ENCODE peak calls at places on chromosomes 2 and 18, in six cellular contexts. U is GM12878, Z is SK-N-SH, Q is K562, D is HepG2, P is H1. K is an unnamed sample.

GRCh38 chr2:151379191-151379590 is 21.8 kb downstream of the TNFAIP6 start:
- DNase-seq in U (no peak), Z (no peak), D (no peak), P (no peak), Q (no peak), K (no peak)

GRCh38 chr18:79698668-79699335 is 19.2 kb downstream of the CTDP1 start:
- DNase-seq in Z (no peak), U (no peak), P (no peak), Q (no peak), D (no peak), K (no peak)

GRCh38 chr2:39405364-39405763 is 31.7 kb downstream of the MAP4K3 start:
- DNase-seq in P (no peak), Z (no peak), D (no peak), Q (no peak), U (no peak), K (no peak)

GRCh38 chr2:2575870-2576386 is 244.9 kb upstream of the MYT1L start:
- DNase-seq in U (no peak), Z (no peak), Q (no peak), D (no peak), P (no peak), K (no peak)

GRCh38 chr2:11903085-11903484 is 156.7 kb downstream of the LPIN1 start:
- DNase-seq in D (no peak), P (no peak), U (no peak), Q (no peak), Z (no peak), K (peak; percentile 84)

GRCh38 chr18:10471574-10471973 is 17.1 kb downstream of the APCDD1 start:
- DNase-seq in D (no peak), U (no peak), Q (no peak), P (no peak), Z (no peak), K (no peak)

GRCh38 chr2:192190474-192190873 is 4.3 kb downstream of the TMEFF2 start:
- DNase-seq in D (peak; percentile 20), P (no peak), U (no peak), Z (peak; percentile 19), Q (peak; percentile 5), K (no peak)

GRCh38 chr2:180394305-180394704 is 387.2 kb upstream of the CWC22 start:
- DNase-seq in P (no peak), Z (no peak), D (no peak), U (no peak), Q (no peak), K (no peak)

GRCh38 chr18:28125051-28125450 is 51.9 kb downstream of the CDH2 start:
- DNase-seq in Z (no peak), P (no peak), D (no peak), U (no peak), Q (no peak), K (no peak)

GRCh38 chr2:215653344-215654015 is 217.6 kb upstream of the FN1 start:
- DNase-seq in U (no peak), Q (peak; percentile 25), P (no peak), D (no peak), Z (no peak), K (no peak)

GRCh38 chr2:227503433-227504406 is 31.8 kb downstream of the AGFG1 start:
- DNase-seq in P (no peak), U (no peak), D (peak; percentile 50), Q (peak; percentile 77), Z (no peak), K (no peak)

GRCh38 chr2:187922841-187923240 is 368.6 kb upstream of the TFPI start:
- DNase-seq in U (no peak), P (no peak), D (no peak), Q (no peak), Z (no peak), K (no peak)

GRCh38 chr2:16034151-16034974 is 94.0 kb downstream of the MYCN start:
- DNase-seq in U (no peak), Q (peak; percentile 7), D (peak; percentile 40), P (no peak), Z (peak; percentile 57), K (no peak)
- TF ChIP-seq CTCF in U (peak; percentile 10), Q (peak; percentile 25), D (peak; percentile 57), P (peak; percentile 87), Z (no peak), K (no peak)

DNA sequence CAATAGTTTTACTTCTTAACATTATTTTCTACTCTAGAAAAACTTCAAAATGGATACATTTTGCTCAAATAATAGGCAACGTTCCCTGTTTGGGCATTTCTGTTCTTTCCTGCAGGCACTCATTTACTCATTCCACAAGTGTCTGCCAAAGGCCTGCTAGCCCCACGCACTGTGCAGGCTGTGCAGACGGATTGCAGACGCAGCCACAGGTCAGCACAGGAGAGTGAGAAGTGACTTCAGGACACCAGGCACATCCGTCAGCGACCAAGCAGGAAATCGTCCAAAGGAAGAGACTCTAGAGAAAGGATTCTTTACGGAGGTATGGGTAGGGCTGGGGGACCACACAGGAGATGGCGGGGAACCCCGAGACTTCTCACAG is 103.0 kb upstream of the AGAP1 start:
- DNase-seq in U (no peak), P (no peak), Q (no peak), Z (no peak), D (no peak), K (no peak)
- TF ChIP-seq GABPA in U (no peak), P (no peak), Q (no peak), Z (no peak), D (no peak), K (no peak)

GRCh38 chr2:241891988-241892298 is 22.4 kb downstream of the RTP5 start:
- DNase-seq in D (no peak), Q (no peak), U (no peak), Z (no peak), P (no peak), K (no peak)

GRCh38 chr2:241894681-241895426 is 25.3 kb downstream of the RTP5 start:
- DNase-seq in Q (no peak), Z (no peak), U (no peak), P (no peak), D (no peak), K (no peak)

GRCh38 chr2:241894056-241894641 is 24.6 kb downstream of the RTP5 start:
- DNase-seq in Z (no peak), Q (no peak), P (no peak), U (no peak), D (no peak), K (no peak)

GRCh38 chr2:241892299-241893137 is 23.0 kb downstream of the RTP5 start:
- DNase-seq in D (no peak), P (no peak), Q (peak; percentile 85), Z (peak; percentile 78), U (no peak), K (no peak)

DNA sequence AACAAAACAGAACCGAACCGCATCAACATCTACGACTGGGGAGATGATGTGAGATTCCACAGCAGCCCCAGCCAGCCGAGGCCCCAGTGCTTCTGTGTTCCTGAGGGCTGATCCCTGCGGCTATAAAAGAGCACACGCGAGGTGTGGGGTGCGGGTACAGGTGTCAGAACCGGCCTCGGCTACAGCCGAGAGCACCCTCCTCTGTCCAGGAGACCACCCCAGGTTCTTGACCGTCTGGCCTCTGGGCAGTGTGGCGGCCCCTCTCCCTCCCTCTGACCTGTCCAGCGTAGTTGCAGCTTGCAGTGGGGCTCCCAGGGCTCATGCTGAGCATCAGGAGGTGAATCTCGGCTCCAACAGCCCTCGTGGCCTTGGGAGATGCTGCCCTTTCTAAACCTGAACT is 23.7 kb downstream of the RTP5 start:
- DNase-seq in U (no peak), Q (no peak), D (no peak), P (no peak), Z (no peak), K (no peak)
- H3K27ac ChIP-seq in U (no peak overlapping the region), Q (no peak overlapping the region), D (no peak overlapping the region), P (no peak overlapping the region), Z (no peak overlapping the region), K (no peak overlapping the region)

GRCh38 chr18:48159816-48160215 is 229.4 kb upstream of the SMAD2 start:
- DNase-seq in P (no peak), Z (no peak), D (no peak), Q (no peak), U (no peak), K (no peak)

GRCh38 chr18:48160622-48161021 is 230.2 kb upstream of the SMAD2 start:
- DNase-seq in U (no peak), D (no peak), P (no peak), Q (no peak), Z (no peak), K (no peak)

GRCh38 chr18:48158721-48159120 is 228.3 kb upstream of the SMAD2 start:
- DNase-seq in D (no peak), P (no peak), Q (no peak), U (no peak), Z (no peak), K (no peak)

GRCh38 chr18:48155856-48156255 is 225.4 kb upstream of the SMAD2 start:
- DNase-seq in Q (no peak), P (no peak), D (no peak), Z (no peak), U (no peak), K (no peak)

GRCh38 chr18:48157956-48158355 is 227.5 kb upstream of the SMAD2 start:
- DNase-seq in Z (no peak), D (no peak), U (no peak), P (no peak), Q (no peak), K (no peak)
- TF ChIP-seq CTCF in Z (no peak), D (no peak), U (no peak), P (no peak), Q (no peak), K (no peak)

DNA sequence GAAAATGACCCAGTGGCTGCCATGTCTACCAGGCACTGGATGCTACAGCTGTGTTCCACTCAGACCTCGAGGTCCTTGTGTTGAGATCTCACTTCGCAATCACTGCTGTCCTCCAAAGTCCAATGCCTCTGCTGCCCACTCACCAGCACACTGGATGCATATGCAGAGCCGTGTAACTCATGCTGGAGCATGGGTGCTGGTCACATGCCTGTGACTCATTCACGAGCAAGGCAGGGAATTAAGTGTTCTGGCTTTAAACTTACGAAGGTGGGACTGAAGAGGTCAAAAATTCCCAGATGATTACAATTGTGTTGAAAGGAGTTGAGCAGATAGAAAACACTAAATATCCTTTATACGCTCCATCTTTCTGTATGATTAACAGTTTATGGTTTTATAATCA is 417.5 kb downstream of the NUP35 start:
- DNase-seq in Q (no peak), P (no peak), Z (no peak), D (no peak), U (no peak), K (no peak)
- TF ChIP-seq GABPA in Q (no peak), P (no peak), Z (no peak), D (no peak), U (no peak), K (no peak)

GRCh38 chr18:35030234-35030989 is 10.8 kb upstream of the MAPRE2 start:
- DNase-seq in P (no peak), D (no peak), Q (no peak), U (no peak), Z (no peak), K (no peak)
- H3K27ac ChIP-seq in P (no peak overlapping the region), D (no peak overlapping the region), Q (peak overlapping the region; percentile 1), U (peak overlapping the region; percentile 81), Z (no peak overlapping the region), K (peak overlapping the region; percentile 11)

K was measured in HL-60.